ENCODE peak calls at places on chromosomes 3 and 15, in five cellular contexts. K is NAMALWA; H is hippocampal formation; I is stimulated activated CD4-positive, alpha-beta T cell treated with anti-CD3 and anti-CD28 coated beads, Interleukin-12 subunit alpha, Interleukin-12 subunit beta, amount 100 ng/mL, for 4 hours; E is A549. N is an unnamed sample.

GRCh38 chr3:40872562-40872961 is 326.7 kb upstream of the CTNNB1 start:
- DNase-seq in I (no peak), E (no peak), K (no peak), H (no peak), N (no peak)

GRCh38 chr3:114527036-114527644 is 233.3 kb downstream of the TIGIT start:
- DNase-seq in K (peak), H (no peak), I (no peak), E (peak), N (no peak)

GRCh38 chr3:33883538-33884203 is 85.2 kb downstream of the PDCD6IP start:
- DNase-seq in E (peak), H (peak), I (no peak), K (peak), N (no peak)

GRCh38 chr15:75836953-75837321 is 6.3 kb upstream of the UBE2Q2 start:
- DNase-seq in H (no peak), E (peak), I (no peak), K (no peak), N (peak)

GRCh38 chr3:129593595-129594339 is 12.7 kb downstream of the PLXND1 start:
- DNase-seq in E (no peak), I (peak), K (no peak), H (no peak), N (peak)

GRCh38 chr15:101526890-101527289 is 37.4 kb upstream of the PCSK6 start:
- DNase-seq in K (no peak), H (no peak), I (no peak), E (no peak), N (no peak)

GRCh38 chr3:171376125-171376947 is 83.9 kb downstream of the TNIK start:
- DNase-seq in E (no peak), K (no peak), H (peak), I (no peak), N (no peak)

GRCh38 chr3:126656376-126657134 is 1.6 kb upstream of the TXNRD3 start:
- DNase-seq in H (no peak), I (no peak), E (no peak), K (no peak), N (no peak)

GRCh38 chr3:32292085-32292796 is 53.8 kb downstream of the CMTM8 start:
- DNase-seq in H (no peak), K (no peak), I (no peak), E (no peak), N (no peak)

GRCh38 chr3:51798561-51798960 is 19.5 kb upstream of the IQCF6 start:
- DNase-seq in H (no peak), I (no peak), E (no peak), K (no peak), N (no peak)

GRCh38 chr3:101252897-101253296 is 67.5 kb downstream of the IMPG2 start:
- DNase-seq in I (no peak), E (no peak), H (no peak), K (no peak), N (no peak)

GRCh38 chr3:81816473-81817260 is 55.2 kb upstream of the GBE1 start:
- DNase-seq in K (peak), I (no peak), E (no peak), H (no peak), N (no peak)

GRCh38 chr3:14832975-14833722 is 14.4 kb downstream of the FGD5 start:
- DNase-seq in E (no peak), I (no peak), K (no peak), H (no peak), N (no peak)